ENCODE peak calls at places on chromosomes 4 and X, in six cellular contexts. One of them, this sample, is unnamed.

GRCh38 chr4:152579916-152580315 is 44.0 kb upstream of the FBXW7 start:
- DNase-seq in tibial nerve: no peak
- DNase-seq in fibroblast of lung: no peak
- DNase-seq in AG04450: no peak
- DNase-seq in neural progenitor cell: no peak
- DNase-seq in SK-N-SH: no peak
- DNase-seq in this sample: no peak

GRCh38 chr4:137238456-137238855 is 293.8 kb downstream of the PCDH18 start:
- DNase-seq in tibial nerve: no peak
- DNase-seq in fibroblast of lung: no peak
- DNase-seq in AG04450: no peak
- DNase-seq in neural progenitor cell: no peak
- DNase-seq in SK-N-SH: no peak
- DNase-seq in this sample: no peak

GRCh38 chrX:123869488-123869887 is 9.6 kb downstream of the XIAP start:
- DNase-seq in tibial nerve: no peak
- DNase-seq in fibroblast of lung: peak
- DNase-seq in AG04450: no peak
- DNase-seq in neural progenitor cell: no peak
- DNase-seq in SK-N-SH: no peak
- DNase-seq in this sample: no peak

GRCh38 chr4:55435136-55435535 is 39.4 kb downstream of the TMEM165 start:
- DNase-seq in tibial nerve: no peak
- DNase-seq in fibroblast of lung: peak
- DNase-seq in AG04450: no peak
- DNase-seq in neural progenitor cell: peak
- DNase-seq in SK-N-SH: no peak
- DNase-seq in this sample: no peak

GRCh38 chr4:169649545-169650226 is 29.3 kb downstream of the CLCN3 start:
- DNase-seq in tibial nerve: no peak
- DNase-seq in fibroblast of lung: peak
- DNase-seq in AG04450: no peak
- DNase-seq in neural progenitor cell: no peak
- DNase-seq in SK-N-SH: no peak
- DNase-seq in this sample: peak

GRCh38 chrX:10828640-10829039 is 208.3 kb upstream of the MID1 start:
- DNase-seq in tibial nerve: no peak
- DNase-seq in fibroblast of lung: no peak
- DNase-seq in AG04450: no peak
- DNase-seq in neural progenitor cell: no peak
- DNase-seq in SK-N-SH: no peak
- DNase-seq in this sample: no peak

GRCh38 chr4:103032575-103032974 is 13.1 kb upstream of the SLC9B1 start:
- DNase-seq in tibial nerve: no peak
- DNase-seq in fibroblast of lung: peak
- DNase-seq in AG04450: no peak
- DNase-seq in neural progenitor cell: peak
- DNase-seq in SK-N-SH: peak
- DNase-seq in this sample: no peak

GRCh38 chr4:6781113-6781512 is 1.4 kb upstream of the KIAA0232 start:
- DNase-seq in tibial nerve: no peak
- DNase-seq in fibroblast of lung: no peak
- DNase-seq in AG04450: no peak
- DNase-seq in neural progenitor cell: no peak
- DNase-seq in SK-N-SH: no peak
- DNase-seq in this sample: no peak

GRCh38 chr4:182023469-182023868 is 219.7 kb upstream of the TENM3 start:
- DNase-seq in tibial nerve: no peak
- DNase-seq in fibroblast of lung: no peak
- DNase-seq in AG04450: no peak
- DNase-seq in neural progenitor cell: no peak
- DNase-seq in SK-N-SH: no peak
- DNase-seq in this sample: no peak

GRCh38 chrX:39910651-39911050 is 187.1 kb downstream of the BCOR start:
- DNase-seq in tibial nerve: no peak
- DNase-seq in fibroblast of lung: no peak
- DNase-seq in AG04450: no peak
- DNase-seq in neural progenitor cell: no peak
- DNase-seq in SK-N-SH: no peak
- DNase-seq in this sample: no peak

GRCh38 chrX:40172169-40172979 is 74.6 kb upstream of the BCOR start:
- DNase-seq in tibial nerve: no peak
- DNase-seq in fibroblast of lung: peak
- DNase-seq in AG04450: no peak
- DNase-seq in neural progenitor cell: peak
- DNase-seq in SK-N-SH: no peak
- DNase-seq in this sample: no peak

GRCh38 chr4:40462326-40462725 is 127.2 kb downstream of the CHRNA9 start:
- DNase-seq in tibial nerve: no peak
- DNase-seq in fibroblast of lung: no peak
- DNase-seq in AG04450: no peak
- DNase-seq in neural progenitor cell: no peak
- DNase-seq in SK-N-SH: no peak
- DNase-seq in this sample: no peak

GRCh38 chr4:128286474-128287158 is 997 bp downstream of the PGRMC2 start:
- DNase-seq in tibial nerve: no peak
- DNase-seq in fibroblast of lung: peak
- DNase-seq in AG04450: no peak
- DNase-seq in neural progenitor cell: peak
- DNase-seq in SK-N-SH: peak
- DNase-seq in this sample: no peak

GRCh38 chrX:153625271-153626024 is 21.6 kb upstream of the DUSP9 start:
- DNase-seq in tibial nerve: no peak
- DNase-seq in fibroblast of lung: no peak
- DNase-seq in AG04450: no peak
- DNase-seq in neural progenitor cell: no peak
- DNase-seq in SK-N-SH: peak
- DNase-seq in this sample: no peak

GRCh38 chr4:22029803-22030202 is 81.2 kb upstream of the KCNIP4 start:
- DNase-seq in tibial nerve: no peak
- DNase-seq in fibroblast of lung: no peak
- DNase-seq in AG04450: no peak
- DNase-seq in neural progenitor cell: no peak
- DNase-seq in SK-N-SH: no peak
- DNase-seq in this sample: peak

GRCh38 chrX:109848451-109849050 is 115.5 kb upstream of the ACSL4 start:
- DNase-seq in tibial nerve: no peak
- DNase-seq in fibroblast of lung: no peak
- DNase-seq in AG04450: no peak
- DNase-seq in neural progenitor cell: peak
- DNase-seq in SK-N-SH: peak
- DNase-seq in this sample: no peak

GRCh38 chrX:41377624-41378023 is 43.7 kb downstream of the DDX3X start:
- DNase-seq in tibial nerve: no peak
- DNase-seq in fibroblast of lung: no peak
- DNase-seq in AG04450: no peak
- DNase-seq in neural progenitor cell: no peak
- DNase-seq in SK-N-SH: no peak
- DNase-seq in this sample: no peak

GRCh38 chr4:11729548-11729947 is 300.9 kb upstream of the HS3ST1 start:
- DNase-seq in tibial nerve: no peak
- DNase-seq in fibroblast of lung: peak
- DNase-seq in AG04450: no peak
- DNase-seq in neural progenitor cell: no peak
- DNase-seq in SK-N-SH: no peak
- DNase-seq in this sample: peak

GRCh38 chrX:108332281-108332680 is 105.9 kb downstream of the COL4A6 start:
- DNase-seq in tibial nerve: no peak
- DNase-seq in fibroblast of lung: no peak
- DNase-seq in AG04450: no peak
- DNase-seq in neural progenitor cell: no peak
- DNase-seq in SK-N-SH: no peak
- DNase-seq in this sample: no peak

GRCh38 chrX:140664939-140665338 is 44.6 kb upstream of the LINC00632 start:
- DNase-seq in tibial nerve: no peak
- DNase-seq in fibroblast of lung: peak
- DNase-seq in AG04450: no peak
- DNase-seq in neural progenitor cell: no peak
- DNase-seq in SK-N-SH: peak
- DNase-seq in this sample: no peak

GRCh38 chrX:139692506-139692849 is 15.5 kb downstream of the MCF2 start:
- DNase-seq in tibial nerve: no peak
- DNase-seq in fibroblast of lung: no peak
- DNase-seq in AG04450: no peak
- DNase-seq in neural progenitor cell: no peak
- DNase-seq in SK-N-SH: no peak
- DNase-seq in this sample: no peak

GRCh38 chrX:110407910-110408545 is 49.4 kb downstream of the RTL9 start:
- DNase-seq in tibial nerve: no peak
- DNase-seq in fibroblast of lung: peak
- DNase-seq in AG04450: no peak
- DNase-seq in neural progenitor cell: peak
- DNase-seq in SK-N-SH: peak
- DNase-seq in this sample: no peak

GRCh38 chrX:129523076-129524055 is at the start of gene SMARCA1:
- DNase-seq in tibial nerve: peak
- DNase-seq in fibroblast of lung: peak
- DNase-seq in AG04450: no peak
- DNase-seq in neural progenitor cell: peak
- DNase-seq in SK-N-SH: peak
- DNase-seq in this sample: no peak

GRCh38 chr4:124135409-124135813 is 577.1 kb downstream of the ANKRD50 start:
- DNase-seq in tibial nerve: no peak
- DNase-seq in fibroblast of lung: peak
- DNase-seq in AG04450: no peak
- DNase-seq in neural progenitor cell: no peak
- DNase-seq in SK-N-SH: no peak
- DNase-seq in this sample: no peak

DNA sequence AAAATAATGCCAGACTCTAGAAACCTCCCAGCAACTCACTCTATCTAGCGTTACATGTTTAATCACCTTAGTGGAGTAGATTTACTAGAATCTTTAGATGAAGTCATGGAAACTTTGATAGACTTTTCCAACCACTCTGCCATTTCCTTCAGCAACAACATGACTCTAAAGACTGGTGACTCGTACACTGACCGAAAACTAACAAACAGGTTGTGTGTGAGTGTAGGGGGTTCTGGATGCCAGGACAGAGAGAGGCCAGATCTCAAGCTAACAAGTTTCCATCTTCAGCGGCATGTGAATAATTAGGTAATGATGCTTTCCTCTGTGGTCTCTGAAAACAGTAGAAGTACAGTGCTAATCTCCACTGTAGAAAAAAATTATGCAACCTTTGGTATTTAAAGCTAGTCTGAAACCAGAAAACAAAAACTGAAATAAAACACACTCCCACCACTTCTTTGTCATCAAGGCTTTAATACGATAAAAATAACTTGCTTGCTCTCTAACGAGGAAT is 286.4 kb downstream of the PRDM5 start:
- DNase-seq in tibial nerve: no peak
- DNase-seq in fibroblast of lung: no peak
- DNase-seq in AG04450: no peak
- DNase-seq in neural progenitor cell: no peak
- DNase-seq in SK-N-SH: no peak
- DNase-seq in this sample: no peak
- H3K4me3 ChIP-seq in tibial nerve: no peak
- H3K4me3 ChIP-seq in fibroblast of lung: no peak
- H3K4me3 ChIP-seq in AG04450: no peak
- H3K4me3 ChIP-seq in neural progenitor cell: no peak
- H3K4me3 ChIP-seq in SK-N-SH: no peak
- H3K4me3 ChIP-seq in this sample: no peak

GRCh38 chrX:72254835-72255234 is 16.0 kb upstream of the ERCC6L start:
- DNase-seq in tibial nerve: no peak
- DNase-seq in fibroblast of lung: no peak
- DNase-seq in AG04450: no peak
- DNase-seq in neural progenitor cell: peak
- DNase-seq in SK-N-SH: peak
- DNase-seq in this sample: no peak

GRCh38 chrX:72258174-72258573 is 18.9 kb downstream of the RPS4X start:
- DNase-seq in tibial nerve: no peak
- DNase-seq in fibroblast of lung: peak
- DNase-seq in AG04450: peak
- DNase-seq in neural progenitor cell: no peak
- DNase-seq in SK-N-SH: peak
- DNase-seq in this sample: no peak

GRCh38 chrX:72253686-72254085 is 14.9 kb upstream of the ERCC6L start:
- DNase-seq in tibial nerve: no peak
- DNase-seq in fibroblast of lung: no peak
- DNase-seq in AG04450: no peak
- DNase-seq in neural progenitor cell: no peak
- DNase-seq in SK-N-SH: no peak
- DNase-seq in this sample: no peak

GRCh38 chrX:72255864-72256263 is 17.0 kb upstream of the ERCC6L start:
- DNase-seq in tibial nerve: no peak
- DNase-seq in fibroblast of lung: no peak
- DNase-seq in AG04450: no peak
- DNase-seq in neural progenitor cell: no peak
- DNase-seq in SK-N-SH: no peak
- DNase-seq in this sample: no peak

GRCh38 chrX:72255445-72255844 is 16.6 kb upstream of the ERCC6L start:
- DNase-seq in tibial nerve: no peak
- DNase-seq in fibroblast of lung: no peak
- DNase-seq in AG04450: no peak
- DNase-seq in neural progenitor cell: peak
- DNase-seq in SK-N-SH: no peak
- DNase-seq in this sample: no peak
- H3K4me3 ChIP-seq in tibial nerve: no peak
- H3K4me3 ChIP-seq in fibroblast of lung: no peak
- H3K4me3 ChIP-seq in AG04450: no peak
- H3K4me3 ChIP-seq in neural progenitor cell: peak
- H3K4me3 ChIP-seq in SK-N-SH: no peak
- H3K4me3 ChIP-seq in this sample: no peak

GRCh38 chr4:1109898-1110506 is 3.4 kb downstream of the RNF212 start:
- DNase-seq in tibial nerve: no peak
- DNase-seq in fibroblast of lung: no peak
- DNase-seq in AG04450: no peak
- DNase-seq in neural progenitor cell: no peak
- DNase-seq in SK-N-SH: no peak
- DNase-seq in this sample: peak
- H3K4me3 ChIP-seq in tibial nerve: no peak
- H3K4me3 ChIP-seq in fibroblast of lung: no peak
- H3K4me3 ChIP-seq in AG04450: no peak
- H3K4me3 ChIP-seq in neural progenitor cell: no peak
- H3K4me3 ChIP-seq in SK-N-SH: no peak
- H3K4me3 ChIP-seq in this sample: no peak

DNA sequence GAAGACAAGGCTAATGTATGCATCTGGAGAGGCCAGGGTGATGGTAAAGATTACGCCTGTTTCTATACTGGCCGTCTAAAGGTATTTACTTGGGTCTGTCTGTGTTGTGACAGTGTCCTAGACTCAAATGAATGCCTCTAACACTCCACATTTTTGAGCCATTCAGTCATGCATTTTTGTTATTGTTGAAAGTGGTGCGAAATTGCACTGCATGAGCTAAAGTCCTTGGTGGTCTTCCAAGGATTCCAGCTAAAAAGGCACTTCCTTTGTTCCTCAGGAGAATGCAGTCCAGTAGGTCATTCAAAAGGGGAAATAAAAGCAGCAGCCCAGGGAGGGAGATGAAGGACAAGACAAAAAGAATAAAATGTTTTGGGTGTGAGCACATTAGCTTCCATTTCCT is 3.0 kb downstream of the GPC4 start:
- DNase-seq in tibial nerve: no peak
- DNase-seq in fibroblast of lung: peak
- DNase-seq in AG04450: no peak
- DNase-seq in neural progenitor cell: peak
- DNase-seq in SK-N-SH: no peak
- DNase-seq in this sample: no peak
- H3K4me3 ChIP-seq in tibial nerve: peak
- H3K4me3 ChIP-seq in fibroblast of lung: no peak
- H3K4me3 ChIP-seq in AG04450: no peak
- H3K4me3 ChIP-seq in neural progenitor cell: peak
- H3K4me3 ChIP-seq in SK-N-SH: no peak
- H3K4me3 ChIP-seq in this sample: peak